ENCODE peak calls at places on chromosomes 3 and 15, in four cellular contexts. W, R, F and X are unnamed samples.

GRCh38 chr15:78243491-78243941 is 9.2 kb upstream of the ACSBG1 start:
- DNase-seq in F (no peak), R (no peak), W (no peak), X (peak)

GRCh38 chr3:197027896-197028710 is 1.5 kb downstream of the MELTF start:
- DNase-seq in W (no peak), F (no peak), R (no peak), X (no peak)

GRCh38 chr3:12507871-12508281 is 23.6 kb downstream of the TSEN2 start:
- DNase-seq in W (no peak), R (no peak), F (no peak), X (no peak)

GRCh38 chr3:184375747-184376495 is 2.1 kb downstream of the THPO start:
- DNase-seq in R (no peak), W (no peak), F (no peak), X (no peak)

GRCh38 chr15:76987896-76988860 is 6.7 kb upstream of the PSTPIP1 start:
- DNase-seq in F (no peak), W (no peak), R (no peak), X (peak)

GRCh38 chr15:85762756-85763127 is 32.0 kb downstream of the KLHL25 start:
- DNase-seq in F (no peak), R (no peak), W (no peak), X (no peak)

GRCh38 chr3:150925751-150926201 is 20.5 kb upstream of the MINDY4B start:
- DNase-seq in W (peak), F (peak), R (peak), X (no peak)

GRCh38 chr3:135513106-135514063 is 452.1 kb upstream of the PPP2R3A start:
- DNase-seq in F (no peak), R (no peak), W (no peak), X (no peak)

GRCh38 chr3:106305127-106305526 is 436.3 kb upstream of the CBLB start:
- DNase-seq in F (no peak), W (no peak), R (no peak), X (no peak)

GRCh38 chr15:87777054-87777498 is 479.5 kb downstream of the NTRK3 start:
- DNase-seq in F (no peak), R (no peak), W (no peak), X (peak)

GRCh38 chr3:128236667-128237066 is 83.4 kb downstream of the EEFSEC start:
- DNase-seq in R (no peak), W (no peak), F (no peak), X (no peak)

GRCh38 chr15:92429378-92430066 is 35.8 kb downstream of the ST8SIA2 start:
- DNase-seq in W (no peak), R (no peak), F (no peak), X (no peak)

GRCh38 chr15:101538177-101538576 is 48.7 kb upstream of the PCSK6 start:
- DNase-seq in W (no peak), F (no peak), R (no peak), X (no peak)

GRCh38 chr3:184005981-184006507 is 11.6 kb downstream of the ABCC5 start:
- DNase-seq in F (no peak), W (no peak), R (peak), X (no peak)

GRCh38 chr3:123297627-123297899 is 95.8 kb downstream of the SEC22A start:
- DNase-seq in R (no peak), W (no peak), F (no peak), X (no peak)

GRCh38 chr3:126394179-126394976 is at the start of gene CFAP100:
- DNase-seq in W (peak), F (no peak), R (peak), X (peak)

GRCh38 chr3:32564195-32564594 is 6.5 kb downstream of the DYNC1LI1 start:
- DNase-seq in W (no peak), R (no peak), F (no peak), X (no peak)

GRCh38 chr15:25719101-25719985 is 143.8 kb downstream of the ATP10A start:
- DNase-seq in R (no peak), F (no peak), W (no peak), X (no peak)

GRCh38 chr15:50210462-50211264 is 28.7 kb downstream of the SLC27A2 start:
- DNase-seq in F (no peak), W (no peak), R (no peak), X (no peak)

GRCh38 chr15:24954783-24955548 is at the start of the genes SNRPN and SNURF:
- DNase-seq in F (peak), R (peak), W (peak), X (peak)

GRCh38 chr3:186746008-186746407 is 28.8 kb downstream of the KNG1 start:
- DNase-seq in R (no peak), W (no peak), F (no peak), X (no peak)

GRCh38 chr3:58151637-58152036 is 59.1 kb downstream of the DNASE1L3 start:
- DNase-seq in F (no peak), R (no peak), W (no peak), X (no peak)

GRCh38 chr3:126104742-126105605 is 21.1 kb upstream of the SLC41A3 start:
- DNase-seq in F (no peak), W (no peak), R (no peak), X (no peak)

GRCh38 chr15:29812384-29812694 is 9.9 kb downstream of the TJP1 start:
- DNase-seq in F (no peak), W (no peak), R (no peak), X (no peak)

GRCh38 chr3:119294402-119294888 is 262 bp downstream of the ARHGAP31 start:
- DNase-seq in F (peak), R (no peak), W (no peak), X (peak)

GRCh38 chr15:50556642-50557371 is 10.3 kb upstream of the USP50 start:
- DNase-seq in R (no peak), W (no peak), F (no peak), X (no peak)

GRCh38 chr3:197222816-197223419 is 75.5 kb downstream of the DLG1 start:
- DNase-seq in R (no peak), F (no peak), W (no peak), X (no peak)

GRCh38 chr3:180265551-180265950 is 228.8 kb upstream of the PEX5L start:
- DNase-seq in W (no peak), F (no peak), R (no peak), X (no peak)

GRCh38 chr15:75733761-75734651 is 21.4 kb upstream of the CSPG4 start:
- DNase-seq in R (no peak), W (no peak), F (no peak), X (peak)

GRCh38 chr15:40081691-40082194 is 26.9 kb downstream of the BMF start:
- DNase-seq in W (peak), R (no peak), F (no peak), X (peak)

GRCh38 chr3:113247664-113248458 is 36.5 kb downstream of the BOC start:
- DNase-seq in W (no peak), R (no peak), F (no peak), X (no peak)

GRCh38 chr15:98649996-98650870 is 1.9 kb downstream of the IGF1R start:
- DNase-seq in F (peak), W (peak), R (no peak), X (peak)